ENCODE peak calls at places on chromosome 22, in four cellular contexts. One of them, this sample, is unnamed.

GRCh38 chr22:33710326-33710725 is 209.9 kb downstream of the LARGE1 start:
- DNase-seq in PC-9: no peak
- DNase-seq in adrenal gland: no peak
- DNase-seq in right lobe of liver: no peak
- DNase-seq in this sample: no peak

GRCh38 chr22:33018232-33018864 is 39.8 kb downstream of the SYN3 start:
- DNase-seq in adrenal gland: peak; percentile 58
- DNase-seq in PC-9: no peak
- DNase-seq in right lobe of liver: peak; percentile 57
- DNase-seq in this sample: no peak

GRCh38 chr22:30340911-30341685 is 14.4 kb upstream of the TBC1D10A start:
- DNase-seq in PC-9: no peak
- DNase-seq in right lobe of liver: no peak
- DNase-seq in adrenal gland: peak; percentile 89
- DNase-seq in this sample: no peak

GRCh38 chr22:24926849-24927579 is 19.5 kb downstream of the LHFPL7 start:
- DNase-seq in adrenal gland: peak; percentile 38
- DNase-seq in right lobe of liver: no peak
- DNase-seq in PC-9: no peak
- DNase-seq in this sample: no peak

GRCh38 chr22:30047364-30047738 is 32.9 kb upstream of the HORMAD2 start:
- DNase-seq in right lobe of liver: no peak
- DNase-seq in PC-9: no peak
- DNase-seq in adrenal gland: no peak
- DNase-seq in this sample: no peak

GRCh38 chr22:43345761-43346261 is 2.6 kb upstream of the SCUBE1 start:
- DNase-seq in adrenal gland: no peak
- DNase-seq in PC-9: no peak
- DNase-seq in right lobe of liver: peak; percentile 44
- DNase-seq in this sample: no peak

GRCh38 chr22:20875296-20875695 is 16.5 kb downstream of the SNAP29 start:
- DNase-seq in adrenal gland: no peak
- DNase-seq in PC-9: no peak
- DNase-seq in right lobe of liver: no peak
- DNase-seq in this sample: no peak

GRCh38 chr22:18001040-18001893 is 23.1 kb downstream of the MICAL3 start:
- DNase-seq in right lobe of liver: peak; percentile 93
- DNase-seq in PC-9: peak; percentile 88
- DNase-seq in adrenal gland: peak; percentile 95
- DNase-seq in this sample: peak; percentile 74

GRCh38 chr22:23305922-23306374 is 125.6 kb downstream of the BCR start:
- DNase-seq in PC-9: no peak
- DNase-seq in adrenal gland: peak; percentile 79
- DNase-seq in right lobe of liver: no peak
- DNase-seq in this sample: no peak

GRCh38 chr22:27800250-27801131 is 1.1 kb downstream of the MN1 start:
- DNase-seq in adrenal gland: no peak
- DNase-seq in right lobe of liver: peak; percentile 27
- DNase-seq in PC-9: no peak
- DNase-seq in this sample: no peak

GRCh38 chr22:43526951-43527350 is 115.1 kb downstream of the MPPED1 start:
- DNase-seq in adrenal gland: no peak
- DNase-seq in right lobe of liver: no peak
- DNase-seq in PC-9: no peak
- DNase-seq in this sample: no peak

GRCh38 chr22:20885557-20886323 is 26.9 kb downstream of the SNAP29 start:
- DNase-seq in adrenal gland: peak; percentile 88
- DNase-seq in right lobe of liver: peak; percentile 88
- DNase-seq in PC-9: peak; percentile 85
- DNase-seq in this sample: no peak

GRCh38 chr22:43228330-43228729 is 41.4 kb upstream of the TTLL12 start:
- DNase-seq in right lobe of liver: no peak
- DNase-seq in adrenal gland: peak; percentile 44
- DNase-seq in PC-9: no peak
- DNase-seq in this sample: no peak

GRCh38 chr22:30408388-30409101 is 11.7 kb downstream of the SEC14L2 start:
- DNase-seq in adrenal gland: no peak
- DNase-seq in PC-9: peak; percentile 94
- DNase-seq in right lobe of liver: no peak
- DNase-seq in this sample: no peak

GRCh38 chr22:18983120-18983651 is 47.1 kb upstream of the PRODH start:
- DNase-seq in PC-9: no peak
- DNase-seq in right lobe of liver: no peak
- DNase-seq in adrenal gland: peak; percentile 3
- DNase-seq in this sample: no peak

GRCh38 chr22:34620832-34621231 is 445.1 kb upstream of the ISX start:
- DNase-seq in adrenal gland: no peak
- DNase-seq in right lobe of liver: no peak
- DNase-seq in PC-9: no peak
- DNase-seq in this sample: no peak

GRCh38 chr22:21823740-21824438 is 43.6 kb downstream of the MAPK1 start:
- DNase-seq in PC-9: no peak
- DNase-seq in right lobe of liver: no peak
- DNase-seq in adrenal gland: peak; percentile 63
- DNase-seq in this sample: no peak

GRCh38 chr22:20244250-20244648 is 23.9 kb downstream of the RTN4R start:
- DNase-seq in PC-9: no peak
- DNase-seq in adrenal gland: no peak
- DNase-seq in right lobe of liver: no peak
- DNase-seq in this sample: no peak

GRCh38 chr22:41925783-41926460 is 684 bp downstream of the TNFRSF13C start:
- DNase-seq in right lobe of liver: peak; percentile 73
- DNase-seq in PC-9: no peak
- DNase-seq in adrenal gland: peak; percentile 69
- DNase-seq in this sample: no peak

GRCh38 chr22:44076825-44077224 is 52.7 kb downstream of the PARVB start:
- DNase-seq in right lobe of liver: no peak
- DNase-seq in PC-9: no peak
- DNase-seq in adrenal gland: no peak
- DNase-seq in this sample: no peak

GRCh38 chr22:30193031-30193794 is 53.3 kb downstream of the LIF start:
- DNase-seq in adrenal gland: no peak
- DNase-seq in right lobe of liver: no peak
- DNase-seq in PC-9: no peak
- DNase-seq in this sample: no peak

GRCh38 chr22:31533391-31533790 is 37.1 kb downstream of the SFI1 start:
- DNase-seq in right lobe of liver: no peak
- DNase-seq in adrenal gland: peak; percentile 16
- DNase-seq in PC-9: no peak
- DNase-seq in this sample: no peak

GRCh38 chr22:19893363-19893762 is 38.7 kb upstream of the GNB1L start:
- DNase-seq in PC-9: no peak
- DNase-seq in adrenal gland: no peak
- DNase-seq in right lobe of liver: no peak
- DNase-seq in this sample: no peak

GRCh38 chr22:22938672-22939536 is 51.3 kb downstream of the IGLL5 start:
- DNase-seq in PC-9: no peak
- DNase-seq in adrenal gland: no peak
- DNase-seq in right lobe of liver: no peak
- DNase-seq in this sample: no peak

GRCh38 chr22:25833676-25834075 is 91.7 kb downstream of the MYO18B start:
- DNase-seq in PC-9: no peak
- DNase-seq in right lobe of liver: no peak
- DNase-seq in adrenal gland: no peak
- DNase-seq in this sample: no peak

GRCh38 chr22:20945578-20945934 is 21.5 kb upstream of the AIFM3 start:
- DNase-seq in right lobe of liver: no peak
- DNase-seq in PC-9: no peak
- DNase-seq in adrenal gland: no peak
- DNase-seq in this sample: no peak

GRCh38 chr22:17865183-17866055 is 91.2 kb upstream of the BID start:
- DNase-seq in PC-9: no peak
- DNase-seq in right lobe of liver: no peak
- DNase-seq in adrenal gland: no peak
- DNase-seq in this sample: no peak

GRCh38 chr22:23888615-23889401 is 5.4 kb upstream of the MIF start:
- DNase-seq in right lobe of liver: no peak
- DNase-seq in adrenal gland: no peak
- DNase-seq in PC-9: no peak
- DNase-seq in this sample: no peak

GRCh38 chr22:17121235-17122195 is at the start of gene TMEM121B:
- DNase-seq in right lobe of liver: peak; percentile 74
- DNase-seq in adrenal gland: peak; percentile 59
- DNase-seq in PC-9: no peak
- DNase-seq in this sample: no peak

GRCh38 chr22:26968873-26969272 is 311.5 kb downstream of the MIAT start:
- DNase-seq in right lobe of liver: no peak
- DNase-seq in adrenal gland: no peak
- DNase-seq in PC-9: no peak
- DNase-seq in this sample: no peak

GRCh38 chr22:43911351-43911750 is 12.3 kb upstream of the PNPLA3 start:
- DNase-seq in PC-9: no peak
- DNase-seq in right lobe of liver: no peak
- DNase-seq in adrenal gland: no peak
- DNase-seq in this sample: no peak

GRCh38 chr22:19984201-19984753 is 32.3 kb downstream of the ARVCF start:
- DNase-seq in right lobe of liver: peak; percentile 65
- DNase-seq in adrenal gland: peak; percentile 66
- DNase-seq in PC-9: peak; percentile 55
- DNase-seq in this sample: peak; percentile 77

GRCh38 chr22:41542224-41542623 is 2.0 kb downstream of the POLR3H start:
- DNase-seq in adrenal gland: no peak
- DNase-seq in PC-9: no peak
- DNase-seq in right lobe of liver: no peak
- DNase-seq in this sample: no peak

GRCh38 chr22:26399288-26399687 is 29.8 kb upstream of the ASPHD2 start:
- DNase-seq in PC-9: no peak
- DNase-seq in right lobe of liver: no peak
- DNase-seq in adrenal gland: no peak
- DNase-seq in this sample: no peak

GRCh38 chr22:20089226-20089976 is 9.4 kb downstream of the DGCR8 start:
- DNase-seq in PC-9: no peak
- DNase-seq in adrenal gland: no peak
- DNase-seq in right lobe of liver: no peak
- DNase-seq in this sample: no peak

GRCh38 chr22:43270314-43270908 is 72.8 kb downstream of the SCUBE1 start:
- DNase-seq in PC-9: no peak
- DNase-seq in adrenal gland: no peak
- DNase-seq in right lobe of liver: no peak
- DNase-seq in this sample: no peak

DNA sequence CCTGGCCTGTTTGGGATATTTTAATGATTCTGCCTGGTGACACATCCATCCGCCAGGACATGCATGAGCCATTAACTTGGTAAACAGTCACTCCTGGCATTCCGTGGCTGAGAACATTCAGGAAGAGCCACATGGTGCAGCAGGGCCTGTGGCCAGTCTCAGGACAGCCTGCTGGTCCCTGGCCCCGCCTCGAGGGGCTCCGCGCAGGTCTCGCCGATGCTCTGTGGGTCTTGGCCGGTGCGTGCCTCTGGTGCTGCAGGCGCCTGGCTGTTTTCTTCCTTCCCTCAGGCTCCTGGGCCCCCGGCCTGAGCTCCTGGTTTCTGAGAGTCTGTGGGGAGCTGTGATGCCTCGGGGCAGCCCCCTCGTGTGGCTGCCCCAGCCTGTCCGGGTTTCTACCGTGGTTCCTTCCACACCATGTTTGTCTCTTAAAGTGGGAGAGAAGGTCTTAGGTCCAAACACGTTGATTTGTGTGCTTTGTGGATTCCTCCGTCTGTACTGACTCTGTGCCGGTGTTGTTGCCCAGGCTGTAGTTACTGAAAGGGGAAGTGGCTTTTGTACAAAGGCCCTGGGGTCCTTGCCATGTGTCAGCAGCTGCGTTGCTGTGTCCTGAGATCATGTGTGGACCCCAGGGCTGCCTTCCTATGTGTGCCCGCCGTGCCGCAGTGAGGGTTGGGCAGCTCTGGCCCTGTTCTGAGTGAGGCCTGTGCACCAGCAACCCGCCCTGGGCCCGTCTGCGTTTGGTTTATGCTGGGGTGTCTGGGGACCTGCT is 6.5 kb downstream of the TRABD start:
- DNase-seq in adrenal gland: no peak
- DNase-seq in PC-9: no peak
- DNase-seq in right lobe of liver: no peak
- DNase-seq in this sample: peak; percentile 36
- H3K27ac ChIP-seq in adrenal gland: no peak overlapping the region
- H3K27ac ChIP-seq in PC-9: no peak overlapping the region
- H3K27ac ChIP-seq in right lobe of liver: peak overlapping the region; percentile 77
- H3K27ac ChIP-seq in this sample: peak overlapping the region; percentile 89

GRCh38 chr22:39576027-39576426 is 5.5 kb downstream of the CACNA1I start:
- DNase-seq in right lobe of liver: no peak
- DNase-seq in PC-9: no peak
- DNase-seq in adrenal gland: no peak
- DNase-seq in this sample: no peak

GRCh38 chr22:39577900-39578299 is 7.3 kb downstream of the CACNA1I start:
- DNase-seq in PC-9: no peak
- DNase-seq in adrenal gland: no peak
- DNase-seq in right lobe of liver: no peak
- DNase-seq in this sample: no peak

GRCh38 chr22:39577361-39577760 is 6.8 kb downstream of the CACNA1I start:
- DNase-seq in PC-9: no peak
- DNase-seq in adrenal gland: no peak
- DNase-seq in right lobe of liver: no peak
- DNase-seq in this sample: no peak

GRCh38 chr22:39574779-39575551 is 4.4 kb downstream of the CACNA1I start:
- DNase-seq in right lobe of liver: no peak
- DNase-seq in adrenal gland: peak; percentile 93
- DNase-seq in PC-9: peak; percentile 84
- DNase-seq in this sample: peak; percentile 55

DNA sequence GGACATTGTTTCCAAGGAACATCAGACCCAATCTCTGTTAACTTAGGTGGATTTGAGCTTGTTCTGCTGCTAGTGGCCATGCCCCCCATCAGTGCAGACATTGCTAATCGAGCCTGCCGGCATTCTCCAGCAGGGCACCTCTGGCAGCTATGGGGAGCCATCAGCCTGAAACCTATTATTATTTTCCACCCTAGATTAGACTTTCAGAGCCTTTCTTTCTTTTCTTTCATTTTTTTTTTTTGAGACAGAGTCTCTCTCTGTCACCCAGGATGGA is 4.9 kb downstream of the CACNA1I start:
- DNase-seq in PC-9: no peak
- DNase-seq in adrenal gland: no peak
- DNase-seq in right lobe of liver: no peak
- DNase-seq in this sample: no peak
- H3K27ac ChIP-seq in PC-9: no peak overlapping the region
- H3K27ac ChIP-seq in adrenal gland: no peak overlapping the region
- H3K27ac ChIP-seq in right lobe of liver: no peak overlapping the region
- H3K27ac ChIP-seq in this sample: no peak overlapping the region

GRCh38 chr22:36348760-36349159 is 39.0 kb downstream of the MYH9 start:
- DNase-seq in PC-9: no peak
- DNase-seq in adrenal gland: no peak
- DNase-seq in right lobe of liver: no peak
- DNase-seq in this sample: no peak
- H3K27ac ChIP-seq in PC-9: no peak overlapping the region
- H3K27ac ChIP-seq in adrenal gland: no peak overlapping the region
- H3K27ac ChIP-seq in right lobe of liver: no peak overlapping the region
- H3K27ac ChIP-seq in this sample: peak overlapping the region; percentile 99

DNA sequence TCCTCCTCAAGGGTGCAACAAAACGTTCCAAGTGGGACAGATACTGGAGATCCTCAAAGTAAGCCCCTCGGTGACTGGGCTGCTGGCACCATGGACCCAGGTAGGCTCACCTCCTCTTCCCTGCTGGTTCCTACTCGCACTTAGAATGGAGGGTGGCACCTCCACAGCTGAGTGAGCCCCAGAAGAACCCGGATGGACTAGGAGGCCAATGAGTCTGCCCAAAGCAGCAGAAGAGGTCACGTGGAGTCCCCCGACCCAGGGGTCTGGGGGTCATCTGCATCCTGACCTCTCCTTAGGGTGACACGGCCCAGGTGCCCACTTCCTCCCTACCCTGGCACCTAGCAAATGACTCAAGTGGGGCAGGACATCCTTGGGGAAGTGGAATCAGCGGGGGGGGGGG is 4.4 kb downstream of the APOL1 start:
- DNase-seq in right lobe of liver: no peak
- DNase-seq in PC-9: no peak
- DNase-seq in adrenal gland: no peak
- DNase-seq in this sample: no peak
- H3K27ac ChIP-seq in right lobe of liver: no peak overlapping the region
- H3K27ac ChIP-seq in PC-9: no peak overlapping the region
- H3K27ac ChIP-seq in adrenal gland: no peak overlapping the region
- H3K27ac ChIP-seq in this sample: no peak overlapping the region

This sample was measured in epithelial cell of prostate.